ENCODE peak calls at places on chromosomes 13 and 19, in ten cellular contexts. N is Calu3; W is GM04503; X is naive thymus-derived CD8-positive, alpha-beta T cell; F is activated CD8-positive, alpha-beta T cell treated with anti-CD3 and anti-CD28 coated beads for 36 hours; Q is hepatocyte; A is amniotic stem cell; E is NCI-H524; O is CD4-positive, alpha-beta memory T cell; B is NCI-H345. Z is an unnamed sample.

GRCh38 chr19:32866564-32867265 is 2.9 kb downstream of the SLC7A9 start:
- DNase-seq in N (no peak), W (no peak), X (no peak), F (no peak), Q (no peak), A (no peak), E (peak), O (no peak), B (no peak), Z (no peak)

GRCh38 chr19:19488875-19489690 is 26.3 kb downstream of the TSSK6 start:
- DNase-seq in N (peak), W (peak), X (peak), F (peak), Q (peak), A (peak), E (peak), O (peak), B (peak), Z (peak)

GRCh38 chr13:24615114-24615513 is 65.1 kb upstream of the ATP12A start:
- DNase-seq in N (no peak), W (no peak), X (no peak), F (no peak), Q (no peak), A (no peak), E (no peak), O (no peak), B (no peak), Z (no peak)

GRCh38 chr19:2167896-2168618 is 4.3 kb downstream of the DOT1L start:
- DNase-seq in N (no peak), W (no peak), X (no peak), F (peak), Q (no peak), A (no peak), E (no peak), O (no peak), B (no peak), Z (no peak)

GRCh38 chr13:98819382-98819781 is 66.9 kb upstream of the SLC15A1 start:
- DNase-seq in N (no peak), W (no peak), X (no peak), F (no peak), Q (no peak), A (no peak), E (no peak), O (no peak), B (no peak), Z (no peak)

GRCh38 chr13:70162141-70162540 is 53.9 kb upstream of the KLHL1 start:
- DNase-seq in N (no peak), W (no peak), X (no peak), F (no peak), Q (no peak), A (no peak), E (no peak), O (no peak), B (no peak), Z (no peak)

GRCh38 chr19:13208131-13208963 is 58.1 kb downstream of the IER2 start:
- DNase-seq in N (no peak), W (peak), X (peak), F (peak), Q (no peak), A (peak), E (no peak), O (peak), B (no peak), Z (peak)

GRCh38 chr19:3969435-3970312 is 1.2 kb downstream of the DAPK3 start:
- DNase-seq in N (peak), W (peak), X (no peak), F (no peak), Q (peak), A (peak), E (no peak), O (no peak), B (no peak), Z (no peak)

GRCh38 chr19:8239528-8240273 is 30.5 kb downstream of the CERS4 start:
- DNase-seq in N (no peak), W (no peak), X (no peak), F (no peak), Q (no peak), A (no peak), E (no peak), O (no peak), B (no peak), Z (no peak)

GRCh38 chr13:83325454-83325853 is 556.8 kb downstream of the SLITRK1 start:
- DNase-seq in N (no peak), W (peak), X (no peak), F (no peak), Q (no peak), A (peak), E (no peak), O (no peak), B (no peak), Z (no peak)

GRCh38 chr13:110265682-110266430 is 41.1 kb downstream of the COL4A1 start:
- DNase-seq in N (no peak), W (no peak), X (no peak), F (no peak), Q (no peak), A (no peak), E (no peak), O (no peak), B (no peak), Z (no peak)

GRCh38 chr19:8302357-8302691 is 5.8 kb downstream of the CD320 start:
- DNase-seq in N (no peak), W (no peak), X (no peak), F (no peak), Q (no peak), A (no peak), E (peak), O (no peak), B (no peak), Z (no peak)

GRCh38 chr19:50377051-50377441 is 789 bp downstream of the NR1H2 start:
- DNase-seq in N (peak), W (no peak), X (no peak), F (peak), Q (no peak), A (no peak), E (peak), O (peak), B (peak), Z (no peak)

GRCh38 chr19:54388001-54388802 is 23.5 kb upstream of the LAIR1 start:
- DNase-seq in N (peak), W (no peak), X (peak), F (peak), Q (no peak), A (no peak), E (peak), O (peak), B (no peak), Z (no peak)

GRCh38 chr13:101925731-101926130 is 473.3 kb downstream of the ITGBL1 start:
- DNase-seq in N (no peak), W (no peak), X (no peak), F (no peak), Q (no peak), A (no peak), E (peak), O (no peak), B (peak), Z (no peak)

GRCh38 chr19:8506402-8506957 is 4.0 kb upstream of the PRAM1 start:
- DNase-seq in N (no peak), W (no peak), X (no peak), F (no peak), Q (peak), A (no peak), E (no peak), O (no peak), B (peak), Z (no peak)

GRCh38 chr19:29516358-29516725 is 9.5 kb upstream of the VSTM2B start:
- DNase-seq in N (no peak), W (no peak), X (no peak), F (no peak), Q (no peak), A (no peak), E (no peak), O (no peak), B (no peak), Z (no peak)

GRCh38 chr13:41960700-41961697 is at the start of gene VWA8:
- DNase-seq in N (peak), W (no peak), X (peak), F (peak), Q (peak), A (no peak), E (peak), O (peak), B (peak), Z (peak)

GRCh38 chr13:112647256-112647655 is 42.6 kb upstream of the ATP11A start:
- DNase-seq in N (no peak), W (no peak), X (no peak), F (no peak), Q (no peak), A (no peak), E (no peak), O (no peak), B (no peak), Z (no peak)

GRCh38 chr19:12314553-12314952 is 18.9 kb downstream of the ZNF563 start:
- DNase-seq in N (no peak), W (no peak), X (no peak), F (no peak), Q (peak), A (no peak), E (no peak), O (no peak), B (no peak), Z (no peak)